ENCODE peak calls at places on chromosomes 1 and 21, in four cellular contexts. J, P, X and S are unnamed samples.

GRCh38 chr1:246794261-246795093 is 70.3 kb downstream of the SCCPDH start:
- DNase-seq in P (peak; percentile 79), J (peak; percentile 56), X (no peak), S (peak; percentile 26)

GRCh38 chr1:119674835-119675289 is 26.8 kb upstream of the ZNF697 start:
- DNase-seq in X (peak; percentile 68), P (peak; percentile 92), J (no peak), S (no peak)

GRCh38 chr1:206438554-206438953 is 31.7 kb upstream of the IKBKE start:
- DNase-seq in X (no peak), P (no peak), J (no peak), S (no peak)

GRCh38 chr1:33876970-33877680 is 13.2 kb downstream of the HMGB4 start:
- DNase-seq in P (peak; percentile 98), X (no peak), J (no peak), S (no peak)

GRCh38 chr1:206925116-206925736 is 3.5 kb upstream of the FCMR start:
- DNase-seq in X (no peak), P (peak; percentile 8), J (no peak), S (no peak)

GRCh38 chr1:231612393-231613089 is 14.0 kb upstream of the DISC1 start:
- DNase-seq in J (no peak), X (no peak), P (no peak), S (no peak)

GRCh38 chr1:200856716-200857352 is 15.9 kb upstream of the GPR25 start:
- DNase-seq in P (no peak), X (no peak), J (no peak), S (no peak)

GRCh38 chr1:42927920-42928505 is 30.7 kb downstream of the SLC2A1 start:
- DNase-seq in J (no peak), X (no peak), P (no peak), S (no peak)

GRCh38 chr1:156487862-156488261 is 12.7 kb downstream of the MEF2D start:
- DNase-seq in P (no peak), X (no peak), J (no peak), S (no peak)

GRCh38 chr1:115980998-115981993 is 5.0 kb downstream of the SLC22A15 start:
- DNase-seq in J (peak; percentile 73), X (peak; percentile 42), P (peak; percentile 80), S (peak; percentile 77)

GRCh38 chr1:109959974-109960744 is 24.4 kb upstream of the AHCYL1 start:
- DNase-seq in J (no peak), X (no peak), P (peak; percentile 77), S (peak; percentile 86)

GRCh38 chr21:34722684-34723300 is 54.0 kb downstream of the CLIC6 start:
- DNase-seq in X (no peak), J (peak; percentile 35), P (no peak), S (peak; percentile 67)

GRCh38 chr1:87154351-87154750 is 174.3 kb upstream of the LMO4 start:
- DNase-seq in X (no peak), J (peak; percentile 34), P (no peak), S (no peak)

GRCh38 chr1:63859480-63860275 is 85.9 kb downstream of the ROR1 start:
- DNase-seq in P (no peak), X (no peak), J (no peak), S (no peak)

GRCh38 chr1:54571326-54571725 is 23.3 kb downstream of the ACOT11 start:
- DNase-seq in J (no peak), X (no peak), P (no peak), S (no peak)

GRCh38 chr1:206961668-206962067 is 8.6 kb downstream of the FCAMR start:
- DNase-seq in X (no peak), J (no peak), P (no peak), S (no peak)

GRCh38 chr1:145885738-145886287 is at the start of gene ANKRD35:
- DNase-seq in J (peak; percentile 95), X (peak; percentile 22), P (peak; percentile 86), S (peak; percentile 94)

GRCh38 chr1:207811920-207812720 is 60.3 kb downstream of the CD46 start:
- DNase-seq in J (peak; percentile 70), X (no peak), P (peak; percentile 31), S (peak; percentile 32)

GRCh38 chr21:16587671-16588379 is 858.0 kb downstream of the USP25 start:
- DNase-seq in J (peak; percentile 52), P (peak; percentile 89), X (no peak), S (peak; percentile 12)

GRCh38 chr1:221881805-221882581 is 140.1 kb upstream of the DUSP10 start:
- DNase-seq in J (no peak), X (no peak), P (peak; percentile 22), S (no peak)

GRCh38 chr1:3533051-3534048 is 78.0 kb downstream of the MEGF6 start:
- DNase-seq in J (no peak), P (no peak), X (no peak), S (peak; percentile 57)

GRCh38 chr1:204728045-204728444 is 42.5 kb upstream of the LRRN2 start:
- DNase-seq in P (no peak), X (no peak), J (no peak), S (no peak)

DNA sequence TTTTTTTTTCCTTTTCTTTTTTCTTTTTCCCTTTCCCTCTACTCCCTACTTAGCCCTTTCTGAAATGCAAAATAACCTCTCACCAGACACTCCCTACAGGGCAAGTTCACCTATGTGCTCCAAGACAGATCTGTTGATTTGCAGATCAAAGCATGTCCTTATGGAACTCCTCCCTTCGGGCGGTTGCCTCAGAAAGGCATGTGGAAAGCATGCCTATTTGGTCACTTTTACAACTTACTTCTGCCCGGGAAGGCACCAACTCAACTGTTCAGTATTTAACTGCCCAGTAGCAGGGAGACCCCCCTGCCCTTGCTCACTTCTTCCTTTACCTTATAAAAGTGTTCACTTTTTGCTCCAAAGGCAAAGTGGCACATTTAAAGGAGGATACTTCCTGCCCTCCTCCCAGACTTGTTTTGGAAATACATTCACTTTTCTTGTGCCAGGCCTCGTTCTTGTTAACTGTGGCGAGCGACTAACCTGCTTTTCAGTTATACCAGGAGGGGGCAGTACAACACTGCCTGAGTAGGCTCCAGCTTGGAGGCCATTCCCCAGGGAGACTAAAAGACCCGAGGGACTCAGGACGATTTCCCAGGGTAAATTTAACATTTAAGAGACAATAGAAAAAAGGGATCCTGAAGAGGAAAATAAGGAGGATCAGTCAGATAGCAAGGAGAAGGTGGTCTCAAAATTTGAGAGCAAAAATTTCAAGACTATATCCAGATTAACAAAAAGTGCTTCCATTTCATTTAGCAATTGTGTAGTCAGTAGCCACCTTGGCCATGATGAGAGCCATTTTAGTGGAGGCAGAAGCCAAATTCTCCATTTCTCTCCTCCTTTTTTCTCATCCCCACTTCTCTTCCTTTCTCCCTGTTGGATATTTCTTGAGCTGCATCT is 12.3 kb upstream of the SLAMF7 start:
- DNase-seq in X (peak; percentile 75), P (peak; percentile 72), J (peak; percentile 40), S (peak; percentile 88)
- H3K9ac ChIP-seq in X (no peak overlapping the region), P (no peak overlapping the region), J (no peak overlapping the region), S (no peak overlapping the region)

DNA sequence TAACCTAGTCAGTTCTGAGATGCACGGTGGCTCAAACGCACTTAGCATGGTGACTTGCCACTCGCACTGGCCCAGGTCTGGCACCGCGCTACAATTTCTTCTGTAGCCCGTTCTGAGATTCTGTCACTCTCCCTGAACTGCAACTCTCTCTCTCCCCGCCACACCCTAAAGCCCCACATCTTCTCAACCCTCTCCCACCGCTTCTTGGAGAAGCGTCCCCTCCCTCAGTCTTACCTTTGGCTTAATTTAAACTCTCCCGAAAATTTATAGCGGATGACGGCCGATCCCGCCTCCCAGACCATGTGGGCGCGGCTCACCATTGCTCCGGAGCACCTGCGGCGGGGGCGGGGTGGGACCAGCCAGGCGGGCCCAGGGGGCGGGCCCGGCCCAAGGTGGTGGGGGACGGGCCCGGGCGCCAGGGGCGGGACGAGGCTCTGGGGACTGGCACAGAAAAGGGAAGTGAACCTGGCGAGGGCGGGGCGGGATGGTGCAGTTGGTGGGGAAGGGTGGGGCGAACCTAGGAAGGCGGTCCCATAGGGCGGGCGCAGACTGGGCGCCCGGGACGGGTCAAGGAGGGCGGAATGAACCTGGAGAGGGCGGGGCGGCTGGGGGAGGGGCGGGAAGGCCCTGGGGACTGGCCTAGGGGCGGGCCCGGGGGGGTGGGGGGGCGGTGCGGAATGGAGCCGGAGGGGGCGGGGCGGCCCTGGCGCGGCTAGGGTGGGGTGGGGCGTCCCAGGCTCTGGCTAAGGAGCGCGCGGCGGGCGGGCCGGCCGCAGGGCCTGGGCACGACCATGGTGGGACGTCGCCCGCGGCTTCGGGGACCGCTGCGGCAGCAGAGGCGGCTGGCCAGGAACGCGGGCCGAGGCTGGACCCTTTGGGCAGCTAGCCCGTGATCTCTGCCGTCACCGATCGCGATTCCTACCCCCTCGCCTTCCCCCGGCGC is at the start of gene MAP3K21:
- DNase-seq in J (peak; percentile 88), P (peak; percentile 37), X (peak; percentile 95), S (peak; percentile 89)
- TF ChIP-seq EZH2phosphoT487 in J (no peak), P (no peak), X (no peak), S (no peak)

GRCh38 chr1:21937034-21937371 is at the start of gene HSPG2:
- DNase-seq in J (no peak), X (no peak), P (no peak), S (no peak)

GRCh38 chr1:21935393-21935804 is 1.7 kb downstream of the HSPG2 start:
- DNase-seq in X (no peak), P (peak; percentile 79), J (no peak), S (no peak)

GRCh38 chr1:21935891-21936365 is 1.2 kb downstream of the HSPG2 start:
- DNase-seq in P (no peak), J (no peak), X (no peak), S (no peak)

GRCh38 chr1:21937372-21938121 is 437 bp upstream of the HSPG2 start:
- DNase-seq in J (peak; percentile 99), X (peak; percentile 60), P (peak; percentile 93), S (peak; percentile 96)

DNA sequence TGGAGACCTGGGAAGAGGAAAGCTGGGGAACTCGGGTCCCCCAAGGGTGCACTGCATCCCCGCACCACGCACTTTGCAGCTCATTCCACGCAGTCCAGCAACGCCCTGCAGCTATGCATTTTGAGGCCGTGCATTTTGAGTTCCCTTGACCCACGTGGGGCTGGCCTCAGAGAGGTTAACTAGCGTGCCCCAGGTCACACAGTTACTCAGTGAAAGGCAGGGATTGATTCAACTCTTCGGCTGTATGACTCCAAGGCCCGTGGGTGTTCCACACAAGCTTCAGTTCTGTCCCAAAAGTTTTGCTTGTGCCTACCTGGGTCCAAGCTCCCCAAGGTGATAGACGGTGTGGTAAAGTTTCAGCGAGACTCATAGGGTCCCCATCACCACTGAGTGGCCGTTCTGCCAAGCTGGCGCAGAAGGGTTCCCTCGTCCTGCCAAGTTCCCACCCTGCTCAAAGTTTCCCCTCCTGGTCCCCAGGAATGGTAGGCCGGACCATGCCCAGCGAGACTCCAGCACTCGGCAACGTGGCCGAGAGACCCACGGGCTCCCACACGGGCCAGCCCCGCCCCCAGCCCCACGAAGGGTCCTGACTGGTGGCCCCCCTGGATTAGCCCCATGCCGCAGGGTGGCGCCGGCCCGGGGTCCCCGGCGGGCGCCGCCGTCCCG is 611 bp downstream of the HSPG2 start:
- DNase-seq in X (no peak), P (peak; percentile 62), J (no peak), S (peak; percentile 39)
- H3K9ac ChIP-seq in X (peak overlapping the region; percentile 78), P (peak overlapping the region; percentile 100), J (peak overlapping the region; percentile 87), S (no peak overlapping the region)

GRCh38 chr1:39850606-39851216 is 32.6 kb downstream of the TRIT1 start:
- DNase-seq in X (no peak), P (no peak), J (no peak), S (no peak)

GRCh38 chr1:39845569-39846566 is 37.4 kb downstream of the TRIT1 start:
- DNase-seq in J (peak; percentile 84), X (no peak), P (peak; percentile 47), S (no peak)

GRCh38 chr1:39852214-39852791 is 31.0 kb downstream of the TRIT1 start:
- DNase-seq in J (no peak), X (no peak), P (no peak), S (no peak)

GRCh38 chr1:39847940-39848339 is 35.4 kb downstream of the TRIT1 start:
- DNase-seq in J (no peak), P (no peak), X (no peak), S (no peak)

GRCh38 chr1:39849203-39849602 is 34.1 kb downstream of the TRIT1 start:
- DNase-seq in X (no peak), J (no peak), P (no peak), S (no peak)
- TF ChIP-seq EZH2phosphoT487 in X (no peak), J (no peak), P (no peak), S (no peak)